ENCODE peak calls at places on chromosomes 3 and 15, in six cellular contexts. A, L, X, H, R and Y are unnamed samples.

GRCh38 chr3:13461169-13462124 is 18.7 kb upstream of the HDAC11 start:
- DNase-seq in A (peak; percentile 27), L (peak; percentile 72), X (peak; percentile 79), H (peak; percentile 97), R (peak; percentile 36), Y (peak; percentile 54)

GRCh38 chr15:58840048-58840447 is 68.9 kb downstream of the MINDY2 start:
- DNase-seq in A (no peak), L (peak; percentile 93), X (no peak), H (no peak), R (no peak), Y (no peak)

GRCh38 chr3:150469931-150470740 is 62.0 kb downstream of the TSC22D2 start:
- DNase-seq in A (peak; percentile 46), L (no peak), X (peak; percentile 47), H (no peak), R (peak; percentile 79), Y (peak; percentile 97)

GRCh38 chr15:62426387-62426956 is 261.4 kb upstream of the C2CD4B start:
- DNase-seq in A (peak; percentile 84), L (no peak), X (no peak), H (no peak), R (no peak), Y (no peak)

GRCh38 chr3:194984624-194985023 is 286.3 kb downstream of the XXYLT1 start:
- DNase-seq in A (no peak), L (no peak), X (peak; percentile 43), H (no peak), R (no peak), Y (no peak)

GRCh38 chr15:68258684-68259083 is 18.9 kb upstream of the FEM1B start:
- DNase-seq in A (no peak), L (peak; percentile 43), X (no peak), H (no peak), R (no peak), Y (peak; percentile 57)

GRCh38 chr3:51718547-51719412 is 11.9 kb downstream of the GRM2 start:
- DNase-seq in A (peak; percentile 4), L (peak; percentile 39), X (peak; percentile 78), H (peak; percentile 78), R (peak; percentile 20), Y (peak; percentile 69)

GRCh38 chr3:142680710-142681109 is 43.1 kb upstream of the TRPC1 start:
- DNase-seq in A (no peak), L (no peak), X (no peak), H (peak; percentile 42), R (no peak), Y (peak; percentile 51)

GRCh38 chr3:64677961-64678716 is 9.7 kb downstream of the ADAMTS9 start:
- DNase-seq in A (no peak), L (no peak), X (no peak), H (no peak), R (no peak), Y (no peak)

GRCh38 chr3:30526031-30526430 is 80.4 kb upstream of the TGFBR2 start:
- DNase-seq in A (no peak), L (peak; percentile 29), X (no peak), H (no peak), R (no peak), Y (no peak)

GRCh38 chr15:74620636-74621545 is 5.3 kb downstream of the CLK3 start:
- DNase-seq in A (peak; percentile 64), L (peak; percentile 72), X (peak; percentile 71), H (peak; percentile 92), R (peak; percentile 64), Y (peak; percentile 84)

GRCh38 chr15:70426065-70426821 is 328.5 kb upstream of the TLE3 start:
- DNase-seq in A (peak; percentile 40), L (peak; percentile 9), X (no peak), H (no peak), R (peak; percentile 40), Y (peak; percentile 33)

GRCh38 chr3:45407634-45408033 is 19.3 kb downstream of the LARS2 start:
- DNase-seq in A (no peak), L (no peak), X (no peak), H (no peak), R (no peak), Y (no peak)

GRCh38 chr3:45411081-45411480 is 22.7 kb downstream of the LARS2 start:
- DNase-seq in A (no peak), L (no peak), X (no peak), H (no peak), R (no peak), Y (no peak)

GRCh38 chr3:45406812-45407211 is 18.4 kb downstream of the LARS2 start:
- DNase-seq in A (no peak), L (no peak), X (no peak), H (no peak), R (no peak), Y (no peak)

GRCh38 chr3:45409921-45410320 is 21.5 kb downstream of the LARS2 start:
- DNase-seq in A (no peak), L (no peak), X (no peak), H (no peak), R (no peak), Y (no peak)

DNA sequence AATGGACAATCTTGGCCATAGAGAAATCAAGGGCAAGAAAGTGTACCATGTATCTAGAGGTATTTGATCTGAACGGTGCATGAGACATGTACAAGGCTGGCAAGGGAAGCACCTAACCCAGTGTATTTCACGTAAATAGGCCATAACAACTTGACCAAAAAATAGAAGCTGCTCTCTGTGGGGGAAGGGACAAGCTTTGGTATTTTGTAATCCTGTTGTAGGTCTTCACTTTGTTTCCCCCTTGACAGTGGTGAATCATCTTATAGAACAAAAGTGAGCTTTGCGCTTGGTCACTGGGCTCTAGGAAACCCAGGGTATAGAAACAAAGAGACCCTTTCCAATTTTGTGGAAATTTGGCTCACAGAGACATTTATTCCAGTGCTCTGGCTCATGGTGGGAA is 21.0 kb downstream of the LARS2 start:
- DNase-seq in A (no peak), L (no peak), X (no peak), H (no peak), R (no peak), Y (no peak)
- H3K4me3 ChIP-seq in A (no peak overlapping the region), L (no peak overlapping the region), X (no peak overlapping the region), H (no peak overlapping the region), R (no peak overlapping the region), Y (no peak overlapping the region)

DNA sequence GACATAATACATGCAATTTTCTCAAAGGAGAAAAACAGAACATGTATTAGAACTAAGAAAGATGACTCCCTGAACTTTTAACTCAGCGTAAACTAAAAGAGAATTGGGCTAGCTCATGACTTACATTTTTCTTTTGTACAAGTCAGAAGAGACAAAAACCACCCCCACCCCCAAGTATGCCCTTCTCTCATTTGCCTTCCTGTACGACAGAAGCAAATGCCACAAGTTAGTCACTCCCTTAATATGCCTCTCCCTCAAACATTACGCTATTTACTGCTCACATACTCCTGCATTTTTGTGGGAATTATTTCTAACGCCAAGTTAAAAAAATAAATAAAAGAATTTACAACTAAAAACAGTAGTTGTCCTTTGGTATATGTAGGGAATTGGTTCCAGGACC is 22.0 kb downstream of the CPEB1 start:
- DNase-seq in A (no peak), L (no peak), X (no peak), H (no peak), R (no peak), Y (no peak)
- H3K4me3 ChIP-seq in A (no peak overlapping the region), L (no peak overlapping the region), X (no peak overlapping the region), H (no peak overlapping the region), R (no peak overlapping the region), Y (no peak overlapping the region)

DNA sequence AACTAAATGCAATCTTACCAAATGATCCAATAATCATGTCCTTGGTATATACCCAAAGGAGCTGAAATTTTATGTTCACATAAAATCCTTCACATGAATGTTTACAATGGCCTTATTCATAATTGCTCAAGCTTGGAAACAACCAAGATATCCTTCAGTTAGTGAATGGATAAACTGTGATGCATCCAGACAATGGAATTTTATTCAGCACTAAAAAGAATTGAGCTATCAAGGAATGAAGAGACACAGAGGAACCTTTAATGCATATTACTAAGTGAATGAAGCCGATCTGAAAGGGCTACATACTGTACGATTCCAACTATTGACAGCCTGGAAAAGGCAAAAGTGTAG is 168.4 kb downstream of the PDE8A start:
- DNase-seq in A (no peak), L (no peak), X (no peak), H (no peak), R (peak; percentile 11), Y (no peak)
- H3K4me3 ChIP-seq in A (no peak overlapping the region), L (no peak overlapping the region), X (no peak overlapping the region), H (no peak overlapping the region), R (no peak overlapping the region), Y (no peak overlapping the region)

DNA sequence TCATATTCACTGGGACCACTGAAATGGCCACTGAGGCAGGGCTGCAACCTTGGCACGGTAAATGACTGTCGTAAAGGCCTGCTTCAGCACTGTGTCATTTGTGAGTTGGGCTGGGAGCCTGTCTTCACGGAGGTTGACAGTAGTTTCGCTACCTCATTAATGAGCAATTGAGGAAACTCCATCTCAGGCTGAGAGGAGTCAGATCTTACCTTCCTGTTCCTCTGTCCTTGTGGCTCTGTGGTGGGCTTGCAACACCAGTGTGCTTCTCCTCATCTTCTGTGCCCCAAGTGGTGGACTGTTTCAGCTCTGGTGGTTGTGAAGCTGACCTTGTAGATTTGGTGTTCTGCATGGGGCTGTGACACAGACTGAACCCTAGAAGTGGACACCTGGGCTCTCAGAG is 80.1 kb upstream of the EIF1B start:
- DNase-seq in A (no peak), L (no peak), X (no peak), H (no peak), R (no peak), Y (no peak)
- H3K4me3 ChIP-seq in A (no peak overlapping the region), L (no peak overlapping the region), X (no peak overlapping the region), H (no peak overlapping the region), R (no peak overlapping the region), Y (no peak overlapping the region)

GRCh38 chr3:127135241-127136023 is 57.5 kb upstream of the PRR23E start:
- DNase-seq in A (peak; percentile 11), L (peak; percentile 12), X (peak; percentile 56), H (no peak), R (peak; percentile 6), Y (peak; percentile 8)
- H3K4me3 ChIP-seq in A (no peak overlapping the region), L (no peak overlapping the region), X (no peak overlapping the region), H (no peak overlapping the region), R (no peak overlapping the region), Y (no peak overlapping the region)

GRCh38 chr15:96075895-96076294 is 254.6 kb upstream of the NR2F2 start:
- DNase-seq in A (no peak), L (no peak), X (no peak), H (no peak), R (no peak), Y (no peak)
- H3K4me3 ChIP-seq in A (no peak overlapping the region), L (no peak overlapping the region), X (no peak overlapping the region), H (no peak overlapping the region), R (no peak overlapping the region), Y (no peak overlapping the region)

GRCh38 chr3:8494332-8494731 is 7.3 kb upstream of the LMCD1 start:
- DNase-seq in A (no peak), L (no peak), X (no peak), H (no peak), R (no peak), Y (no peak)
- H3K4me3 ChIP-seq in A (no peak overlapping the region), L (no peak overlapping the region), X (no peak overlapping the region), H (no peak overlapping the region), R (no peak overlapping the region), Y (no peak overlapping the region)